ENCODE peak calls at places on chromosomes 5 and 9, in ten cellular contexts. L, K, G, P, E, V, X, Q, C and S are unnamed samples. For H3K4me1, the result is how much of the 10 kb centered on the place peaks cover.

GRCh38 chr5:169020102-169020501 is 280.8 kb downstream of the SLIT3 start:
- DNase-seq in L (no peak), K (no peak), G (no peak), P (peak), E (no peak), V (peak), X (no peak), Q (no peak), C (no peak), S (no peak)

GRCh38 chr5:1521671-1522600 is 1.8 kb downstream of the LPCAT1 start:
- DNase-seq in L (peak), K (no peak), G (no peak), P (peak), E (peak), V (no peak), X (no peak), Q (peak), C (peak), S (peak)

GRCh38 chr5:130549884-130550552 is 615.0 kb downstream of the HINT1 start:
- DNase-seq in L (no peak), K (no peak), G (peak), P (no peak), E (no peak), V (peak), X (no peak), Q (peak), C (peak), S (no peak)

GRCh38 chr9:137876269-137876668 is 1.3 kb upstream of the CACNA1B start:
- DNase-seq in L (no peak), K (no peak), G (no peak), P (no peak), E (no peak), V (no peak), X (no peak), Q (no peak), C (no peak), S (no peak)

GRCh38 chr5:5560016-5560415 is 137.5 kb downstream of the ICE1 start:
- DNase-seq in L (no peak), K (no peak), G (no peak), P (no peak), E (no peak), V (no peak), X (no peak), Q (no peak), C (no peak), S (no peak)

GRCh38 chr9:95197692-95198271 is 119.7 kb downstream of the FANCC start:
- DNase-seq in L (no peak), K (no peak), G (no peak), P (no peak), E (peak), V (no peak), X (no peak), Q (no peak), C (no peak), S (no peak)

GRCh38 chr9:22240619-22241018 is 206.0 kb upstream of the DMRTA1 start:
- DNase-seq in L (no peak), K (no peak), G (no peak), P (no peak), E (no peak), V (no peak), X (no peak), Q (peak), C (no peak), S (no peak)

GRCh38 chr9:73038613-73039012 is 85.8 kb upstream of the ALDH1A1 start:
- DNase-seq in L (peak), K (peak), G (no peak), P (no peak), E (peak), V (no peak), X (no peak), Q (no peak), C (peak), S (peak)

GRCh38 chr5:149773245-149774095 is 43.4 kb downstream of the PPARGC1B start:
- DNase-seq in L (no peak), K (no peak), G (no peak), P (no peak), E (no peak), V (no peak), X (no peak), Q (no peak), C (no peak), S (no peak)

GRCh38 chr5:43001748-43002147 is 38.4 kb downstream of the ANXA2R start:
- DNase-seq in L (no peak), K (no peak), G (no peak), P (no peak), E (no peak), V (no peak), X (no peak), Q (no peak), C (no peak), S (no peak)

GRCh38 chr9:121319394-121319780 is 50.7 kb downstream of the STOM start:
- DNase-seq in L (no peak), K (no peak), G (no peak), P (no peak), E (no peak), V (no peak), X (no peak), Q (no peak), C (no peak), S (no peak)

GRCh38 chr5:67971223-67971830 is 244.2 kb upstream of the PIK3R1 start:
- DNase-seq in L (peak), K (no peak), G (no peak), P (peak), E (no peak), V (no peak), X (no peak), Q (no peak), C (peak), S (no peak)

GRCh38 chr5:151632941-151633340 is 41.8 kb upstream of the FAT2 start:
- DNase-seq in L (no peak), K (no peak), G (no peak), P (no peak), E (no peak), V (no peak), X (no peak), Q (no peak), C (no peak), S (no peak)
- H3K4me1 ChIP-seq in L (under half), K (under half), G (under half), P (under half), E (under half), V (under half), X (under half), Q (under half), C (under half), S (under half)

DNA sequence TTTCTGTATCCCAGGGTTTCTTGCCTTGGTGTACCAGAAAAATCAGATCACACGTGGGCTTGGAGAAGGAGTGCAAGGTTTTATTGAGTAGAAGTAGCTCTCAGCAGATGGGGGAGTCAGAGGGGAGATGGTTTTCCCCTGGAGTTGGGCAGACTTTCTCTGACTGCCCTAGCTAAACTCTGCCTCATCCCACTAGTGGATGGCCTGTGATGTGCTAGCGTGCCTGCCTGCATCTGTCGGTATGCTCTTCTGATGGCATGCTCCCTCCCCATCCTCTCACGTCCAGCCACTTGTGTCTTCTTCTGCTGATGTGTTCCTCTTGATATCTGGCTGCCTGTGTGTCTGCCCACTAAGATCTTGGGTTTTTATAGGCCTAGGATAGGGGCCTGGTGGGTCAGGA is 616.1 kb upstream of the RGMB start:
- DNase-seq in L (no peak), K (no peak), G (no peak), P (no peak), E (no peak), V (no peak), X (no peak), Q (no peak), C (no peak), S (no peak)
- TF ChIP-seq CTCF in L (no peak), K (no peak), G (no peak), P (no peak), E (no peak), V (no peak), X (no peak), Q (peak), C (no peak), S (no peak)

DNA sequence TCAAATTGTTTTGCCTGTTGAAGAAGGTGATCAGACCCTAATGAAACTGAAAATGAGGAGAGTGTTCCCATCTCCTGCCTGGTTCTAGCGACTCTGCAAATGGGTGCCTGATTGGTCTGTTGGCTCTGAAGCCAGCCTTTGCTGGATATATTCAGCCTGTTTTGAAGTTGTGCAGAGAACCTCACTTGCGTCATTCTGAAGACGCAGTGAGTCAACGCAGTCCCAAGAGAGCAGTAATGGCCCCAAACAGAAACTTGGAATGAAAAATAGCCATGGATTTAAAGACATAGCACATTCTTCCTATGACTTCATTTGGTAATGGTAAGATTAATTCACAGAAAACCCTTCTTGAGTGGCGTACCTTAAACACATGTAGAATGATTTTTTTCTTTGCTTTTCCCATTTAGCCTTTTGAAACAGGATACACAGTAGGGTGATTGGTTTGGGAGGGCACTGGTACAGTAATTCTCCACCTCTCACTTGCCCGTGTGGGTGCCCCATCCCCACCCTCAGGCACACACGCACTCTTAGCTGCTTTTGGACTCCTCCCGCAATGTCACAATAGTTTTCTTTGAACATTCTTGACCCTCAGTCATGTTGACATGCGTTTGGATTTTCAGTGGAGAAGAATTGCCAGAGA is 54.1 kb upstream of the ABL1 start:
- DNase-seq in L (peak), K (no peak), G (no peak), P (peak), E (no peak), V (no peak), X (peak), Q (no peak), C (peak), S (peak)
- H3K27ac ChIP-seq in L (peak), K (peak), G (no peak), P (peak), E (peak), V (no peak), X (peak), Q (no peak), C (peak), S (peak)

GRCh38 chr5:78499485-78499884 is 139.1 kb downstream of the SCAMP1 start:
- DNase-seq in L (no peak), K (no peak), G (no peak), P (no peak), E (no peak), V (no peak), X (no peak), Q (no peak), C (no peak), S (peak)
- H3K4me1 ChIP-seq in L (under half), K (under half), G (under half), P (under half), E (half or more), V (under half), X (under half), Q (under half), C (under half), S (under half)

DNA sequence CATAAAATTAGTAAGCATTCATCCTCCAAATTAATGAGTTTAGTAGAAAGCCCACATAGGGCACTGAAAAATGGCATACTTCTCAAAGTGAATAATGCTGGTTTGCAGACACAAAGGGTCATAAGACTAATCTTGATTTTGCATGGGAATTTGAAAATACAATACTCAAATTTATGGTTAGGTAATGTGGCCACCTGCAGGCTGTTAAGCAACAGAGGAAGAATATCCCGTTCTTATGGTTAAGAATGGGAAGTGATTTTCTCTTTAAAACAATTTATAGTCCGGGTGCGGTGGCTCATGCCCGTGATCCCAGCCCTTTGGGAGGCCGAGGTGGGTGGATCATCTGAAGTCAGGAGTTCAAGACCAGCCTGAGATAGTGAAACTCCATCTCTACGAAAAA is 9.4 kb upstream of the PLCXD3 start:
- DNase-seq in L (no peak), K (no peak), G (no peak), P (peak), E (no peak), V (no peak), X (no peak), Q (peak), C (no peak), S (no peak)
- TF ChIP-seq CTCF in L (no peak), K (peak), G (peak), P (peak), E (no peak), V (no peak), X (peak), Q (peak), C (no peak), S (no peak)

DNA sequence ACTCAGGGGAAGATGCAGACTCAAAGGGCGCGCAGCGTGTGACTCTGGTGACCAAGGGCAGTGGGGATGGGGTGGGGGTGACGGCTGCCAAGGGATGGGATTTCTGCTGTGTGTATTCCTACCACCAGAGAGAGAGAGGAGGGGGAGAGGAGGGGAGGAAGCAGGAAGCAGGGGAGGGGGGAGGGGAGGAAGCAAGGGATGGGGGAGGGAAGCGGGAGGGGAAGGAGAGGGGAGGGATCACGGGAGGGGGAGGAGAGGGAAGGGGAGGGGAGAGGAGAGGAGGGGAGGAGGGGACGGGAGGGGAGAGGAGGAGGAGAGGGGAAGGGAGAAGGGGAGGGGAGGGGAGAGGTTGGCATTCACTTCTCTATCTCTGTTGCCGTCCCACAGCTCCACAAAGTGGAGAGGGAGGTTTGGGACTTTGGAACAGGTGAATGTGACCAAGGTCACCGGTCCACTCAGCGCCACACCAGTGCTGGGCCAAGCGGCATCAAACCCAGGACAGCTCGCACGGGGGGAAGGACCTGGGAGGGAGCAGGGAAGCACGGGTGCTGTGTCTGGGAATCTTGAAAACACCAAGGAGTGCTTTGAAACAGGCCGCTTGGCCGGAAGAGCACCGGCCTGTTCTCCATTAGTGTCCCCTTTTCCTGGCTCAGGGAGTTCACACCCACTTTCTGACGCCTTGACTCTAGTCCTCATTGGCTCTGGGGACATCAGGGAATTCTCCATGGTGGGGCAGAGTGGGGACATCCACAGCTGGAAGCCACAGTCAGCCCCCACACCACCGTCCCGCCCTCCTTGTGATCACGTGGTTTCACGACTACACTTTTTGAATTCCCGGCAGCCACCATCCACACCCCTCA is 77.4 kb downstream of the VAV2 start:
- DNase-seq in L (no peak), K (no peak), G (no peak), P (peak), E (no peak), V (no peak), X (no peak), Q (no peak), C (no peak), S (no peak)
- H3K27ac ChIP-seq in L (no peak), K (no peak), G (no peak), P (peak), E (no peak), V (no peak), X (no peak), Q (no peak), C (no peak), S (no peak)

GRCh38 chr9:131698715-131699053 is 41.2 kb downstream of the RAPGEF1 start:
- DNase-seq in L (no peak), K (no peak), G (no peak), P (no peak), E (no peak), V (no peak), X (no peak), Q (no peak), C (no peak), S (no peak)

GRCh38 chr9:131697097-131697496 is 42.8 kb downstream of the RAPGEF1 start:
- DNase-seq in L (peak), K (peak), G (no peak), P (no peak), E (peak), V (no peak), X (no peak), Q (no peak), C (peak), S (no peak)

GRCh38 chr9:131696163-131696439 is 43.8 kb downstream of the RAPGEF1 start:
- DNase-seq in L (no peak), K (no peak), G (no peak), P (no peak), E (no peak), V (no peak), X (no peak), Q (no peak), C (no peak), S (no peak)

GRCh38 chr9:131700076-131700475 is 39.8 kb downstream of the RAPGEF1 start:
- DNase-seq in L (no peak), K (no peak), G (no peak), P (no peak), E (no peak), V (no peak), X (no peak), Q (no peak), C (no peak), S (no peak)

DNA sequence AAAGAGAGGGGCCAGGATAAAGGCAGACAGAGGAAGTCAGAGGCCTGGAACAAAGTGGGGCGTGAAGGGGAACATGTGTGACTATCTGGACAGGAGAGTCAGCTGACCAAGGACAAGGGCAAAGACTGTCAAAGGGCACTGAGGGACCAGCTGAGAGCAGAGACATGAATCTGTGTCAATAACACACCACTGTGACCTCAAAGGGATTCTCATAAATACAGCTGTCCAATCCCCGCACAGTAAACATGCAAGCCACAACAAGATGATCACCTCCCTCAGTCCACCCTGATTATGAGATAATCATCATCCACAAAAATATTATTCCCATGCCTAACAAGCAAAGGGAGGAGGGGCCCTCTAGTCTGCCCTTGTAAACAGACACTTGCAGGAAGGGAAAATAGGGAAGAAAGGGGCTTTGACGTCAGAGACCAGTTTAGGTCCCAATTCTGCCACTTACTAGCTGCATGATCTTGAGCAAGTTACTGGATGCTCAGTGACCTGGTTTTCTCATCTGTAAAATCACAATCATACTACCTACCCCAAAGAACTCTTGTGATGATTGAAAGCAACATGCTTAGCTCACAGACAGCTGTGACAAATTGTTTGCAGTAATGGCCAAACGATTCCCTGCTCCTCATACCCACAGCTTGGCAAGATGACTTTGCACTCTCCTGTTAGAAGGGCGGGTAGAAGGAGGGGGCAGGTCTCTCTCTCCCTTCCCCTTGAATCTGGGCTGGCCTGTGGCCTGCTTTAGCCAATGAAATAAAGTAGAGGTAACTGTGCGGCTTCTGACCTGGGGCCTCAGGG is 41.8 kb downstream of the RAPGEF1 start:
- DNase-seq in L (no peak), K (no peak), G (no peak), P (no peak), E (no peak), V (no peak), X (no peak), Q (no peak), C (no peak), S (no peak)
- H3K4me1 ChIP-seq in L (under half), K (under half), G (under half), P (under half), E (half or more), V (under half), X (under half), Q (under half), C (half or more), S (half or more)